ENCODE peak calls at places on chromosomes 5 and 9, in eight cellular contexts. One of them, this sample, is unnamed.

GRCh38 chr5:111685969-111686368 is 71.0 kb downstream of the NREP start:
- DNase-seq in IMR-90: no peak
- DNase-seq in A549: peak; percentile 9
- DNase-seq in naive thymus-derived CD4-positive, alpha-beta T cell: no peak
- DNase-seq in SK-N-SH: no peak
- DNase-seq in tibial nerve: no peak
- DNase-seq in thyroid gland: no peak
- DNase-seq in suprapubic skin: no peak
- DNase-seq in this sample: no peak

GRCh38 chr5:17316973-17317459 is 99.6 kb downstream of the BASP1 start:
- DNase-seq in A549: no peak
- DNase-seq in suprapubic skin: no peak
- DNase-seq in IMR-90: peak; percentile 23
- DNase-seq in naive thymus-derived CD4-positive, alpha-beta T cell: no peak
- DNase-seq in thyroid gland: no peak
- DNase-seq in tibial nerve: no peak
- DNase-seq in SK-N-SH: no peak
- DNase-seq in this sample: no peak

GRCh38 chr5:107615173-107615856 is 55.4 kb downstream of the EFNA5 start:
- DNase-seq in A549: no peak
- DNase-seq in IMR-90: no peak
- DNase-seq in thyroid gland: no peak
- DNase-seq in SK-N-SH: peak; percentile 39
- DNase-seq in tibial nerve: no peak
- DNase-seq in suprapubic skin: no peak
- DNase-seq in naive thymus-derived CD4-positive, alpha-beta T cell: no peak
- DNase-seq in this sample: peak; percentile 10

GRCh38 chr9:33161011-33161588 is 6.0 kb downstream of the B4GALT1 start:
- DNase-seq in suprapubic skin: peak; percentile 82
- DNase-seq in thyroid gland: peak; percentile 90
- DNase-seq in SK-N-SH: peak; percentile 62
- DNase-seq in A549: peak; percentile 82
- DNase-seq in tibial nerve: peak; percentile 36
- DNase-seq in naive thymus-derived CD4-positive, alpha-beta T cell: no peak
- DNase-seq in IMR-90: peak; percentile 98
- DNase-seq in this sample: peak; percentile 88

GRCh38 chr5:88923623-88924619 is 40.9 kb upstream of the MEF2C start:
- DNase-seq in tibial nerve: no peak
- DNase-seq in IMR-90: no peak
- DNase-seq in naive thymus-derived CD4-positive, alpha-beta T cell: no peak
- DNase-seq in thyroid gland: no peak
- DNase-seq in suprapubic skin: no peak
- DNase-seq in A549: no peak
- DNase-seq in SK-N-SH: no peak
- DNase-seq in this sample: no peak

GRCh38 chr5:81014348-81014747 is 54.2 kb downstream of the RASGRF2 start:
- DNase-seq in suprapubic skin: no peak
- DNase-seq in tibial nerve: no peak
- DNase-seq in A549: no peak
- DNase-seq in naive thymus-derived CD4-positive, alpha-beta T cell: no peak
- DNase-seq in SK-N-SH: no peak
- DNase-seq in IMR-90: no peak
- DNase-seq in thyroid gland: no peak
- DNase-seq in this sample: no peak

GRCh38 chr5:157290981-157291711 is 25.2 kb downstream of the CYFIP2 start:
- DNase-seq in naive thymus-derived CD4-positive, alpha-beta T cell: no peak
- DNase-seq in A549: peak; percentile 54
- DNase-seq in suprapubic skin: no peak
- DNase-seq in thyroid gland: peak; percentile 31
- DNase-seq in tibial nerve: no peak
- DNase-seq in SK-N-SH: no peak
- DNase-seq in IMR-90: no peak
- DNase-seq in this sample: no peak

GRCh38 chr5:136446565-136446964 is 81.2 kb upstream of the TRPC7 start:
- DNase-seq in SK-N-SH: no peak
- DNase-seq in suprapubic skin: no peak
- DNase-seq in IMR-90: no peak
- DNase-seq in A549: no peak
- DNase-seq in naive thymus-derived CD4-positive, alpha-beta T cell: no peak
- DNase-seq in thyroid gland: no peak
- DNase-seq in tibial nerve: no peak
- DNase-seq in this sample: no peak

GRCh38 chr9:132984202-132985062 is 5.9 kb downstream of the GFI1B start:
- DNase-seq in A549: no peak
- DNase-seq in thyroid gland: no peak
- DNase-seq in suprapubic skin: no peak
- DNase-seq in IMR-90: no peak
- DNase-seq in tibial nerve: no peak
- DNase-seq in SK-N-SH: no peak
- DNase-seq in naive thymus-derived CD4-positive, alpha-beta T cell: no peak
- DNase-seq in this sample: no peak

GRCh38 chr9:68653141-68653595 is 51.9 kb upstream of the PIP5K1B start:
- DNase-seq in SK-N-SH: no peak
- DNase-seq in naive thymus-derived CD4-positive, alpha-beta T cell: no peak
- DNase-seq in thyroid gland: no peak
- DNase-seq in suprapubic skin: no peak
- DNase-seq in A549: no peak
- DNase-seq in IMR-90: no peak
- DNase-seq in tibial nerve: no peak
- DNase-seq in this sample: no peak

GRCh38 chr5:77143998-77144836 is 57.1 kb upstream of the ZBED3 start:
- DNase-seq in tibial nerve: peak; percentile 64
- DNase-seq in SK-N-SH: peak; percentile 64
- DNase-seq in naive thymus-derived CD4-positive, alpha-beta T cell: peak; percentile 60
- DNase-seq in suprapubic skin: peak; percentile 80
- DNase-seq in IMR-90: peak; percentile 79
- DNase-seq in A549: peak; percentile 55
- DNase-seq in thyroid gland: peak; percentile 83
- DNase-seq in this sample: peak; percentile 69

GRCh38 chr5:57173026-57173317 is 887 bp upstream of the GPBP1 start:
- DNase-seq in SK-N-SH: no peak
- DNase-seq in IMR-90: no peak
- DNase-seq in naive thymus-derived CD4-positive, alpha-beta T cell: peak; percentile 24
- DNase-seq in tibial nerve: peak; percentile 44
- DNase-seq in suprapubic skin: peak; percentile 83
- DNase-seq in A549: no peak
- DNase-seq in thyroid gland: no peak
- DNase-seq in this sample: no peak

GRCh38 chr9:110880123-110880522 is 158.1 kb downstream of the LPAR1 start:
- DNase-seq in A549: no peak
- DNase-seq in IMR-90: peak; percentile 91
- DNase-seq in tibial nerve: peak; percentile 47
- DNase-seq in SK-N-SH: no peak
- DNase-seq in thyroid gland: no peak
- DNase-seq in suprapubic skin: no peak
- DNase-seq in naive thymus-derived CD4-positive, alpha-beta T cell: no peak
- DNase-seq in this sample: no peak

GRCh38 chr9:81724242-81724889 is 35.0 kb upstream of the TLE1 start:
- DNase-seq in tibial nerve: no peak
- DNase-seq in suprapubic skin: no peak
- DNase-seq in IMR-90: peak; percentile 5
- DNase-seq in naive thymus-derived CD4-positive, alpha-beta T cell: no peak
- DNase-seq in thyroid gland: no peak
- DNase-seq in SK-N-SH: no peak
- DNase-seq in A549: no peak
- DNase-seq in this sample: no peak

GRCh38 chr5:170265527-170265926 is 32.0 kb downstream of the LCP2 start:
- DNase-seq in suprapubic skin: peak; percentile 72
- DNase-seq in thyroid gland: no peak
- DNase-seq in SK-N-SH: no peak
- DNase-seq in A549: no peak
- DNase-seq in naive thymus-derived CD4-positive, alpha-beta T cell: no peak
- DNase-seq in IMR-90: no peak
- DNase-seq in tibial nerve: peak; percentile 60
- DNase-seq in this sample: no peak

GRCh38 chr5:164013077-164013670 is 507.8 kb downstream of the MAT2B start:
- DNase-seq in thyroid gland: peak; percentile 53
- DNase-seq in tibial nerve: peak; percentile 55
- DNase-seq in SK-N-SH: peak; percentile 27
- DNase-seq in IMR-90: peak; percentile 86
- DNase-seq in A549: peak; percentile 11
- DNase-seq in naive thymus-derived CD4-positive, alpha-beta T cell: no peak
- DNase-seq in suprapubic skin: no peak
- DNase-seq in this sample: peak; percentile 63

GRCh38 chr5:135008981-135009735 is 24.9 kb downstream of the PITX1 start:
- DNase-seq in thyroid gland: no peak
- DNase-seq in tibial nerve: no peak
- DNase-seq in IMR-90: no peak
- DNase-seq in A549: no peak
- DNase-seq in suprapubic skin: no peak
- DNase-seq in naive thymus-derived CD4-positive, alpha-beta T cell: no peak
- DNase-seq in SK-N-SH: peak; percentile 3
- DNase-seq in this sample: no peak

GRCh38 chr5:32450952-32451351 is 6.4 kb upstream of the ZFR start:
- DNase-seq in A549: peak; percentile 20
- DNase-seq in tibial nerve: no peak
- DNase-seq in IMR-90: no peak
- DNase-seq in naive thymus-derived CD4-positive, alpha-beta T cell: no peak
- DNase-seq in thyroid gland: no peak
- DNase-seq in SK-N-SH: no peak
- DNase-seq in suprapubic skin: no peak
- DNase-seq in this sample: no peak

DNA sequence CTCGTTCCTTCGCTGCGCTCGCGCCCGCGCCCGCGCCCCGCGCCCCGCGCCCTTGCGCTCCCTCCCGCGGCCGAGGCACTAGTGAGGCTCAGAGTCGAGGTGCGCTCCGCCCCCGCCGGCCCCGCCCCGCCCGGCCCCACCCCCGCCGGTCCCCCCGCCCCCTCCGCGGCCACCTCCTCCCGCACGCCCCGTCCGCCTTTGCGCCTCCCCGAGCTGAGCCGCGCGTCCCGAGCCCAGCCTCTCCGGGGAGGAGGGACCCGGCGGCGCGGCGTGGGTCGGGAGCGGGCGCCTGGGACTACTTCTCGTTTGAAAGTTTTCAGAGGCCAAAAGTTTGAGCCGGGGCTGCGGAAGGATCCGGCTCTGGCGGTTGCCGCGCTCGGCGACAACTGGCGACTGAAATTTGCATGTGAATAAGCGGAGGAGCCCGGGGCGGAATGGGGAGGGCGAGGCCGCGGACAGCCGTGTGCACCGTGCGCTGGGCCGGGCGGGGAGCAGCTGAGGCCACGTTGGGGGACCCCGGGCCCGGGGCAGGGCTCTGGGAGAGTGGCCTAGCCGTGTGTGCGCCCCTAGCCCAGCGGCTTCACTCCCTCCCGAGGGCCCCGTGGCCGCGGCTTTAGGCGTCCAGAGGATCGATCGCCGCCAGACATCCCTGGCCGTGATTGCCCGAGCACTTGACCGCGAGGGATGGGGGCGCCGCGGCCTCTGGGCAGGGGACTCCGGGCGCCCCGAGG is at the start of gene NOTCH1:
- DNase-seq in SK-N-SH: peak; percentile 88
- DNase-seq in naive thymus-derived CD4-positive, alpha-beta T cell: peak; percentile 86
- DNase-seq in tibial nerve: peak; percentile 69
- DNase-seq in suprapubic skin: peak; percentile 94
- DNase-seq in IMR-90: peak; percentile 87
- DNase-seq in A549: peak; percentile 85
- DNase-seq in thyroid gland: peak; percentile 93
- DNase-seq in this sample: peak; percentile 91
- H3K4me1 ChIP-seq in SK-N-SH: peaks cover 30% of the 10 kb centered on the region
- H3K4me1 ChIP-seq in naive thymus-derived CD4-positive, alpha-beta T cell: peaks cover 32% of the 10 kb centered on the region
- H3K4me1 ChIP-seq in tibial nerve: no peaks in the 10 kb centered on the region
- H3K4me1 ChIP-seq in suprapubic skin: peaks cover 67% of the 10 kb centered on the region
- H3K4me1 ChIP-seq in IMR-90: peaks cover 30% of the 10 kb centered on the region
- H3K4me1 ChIP-seq in A549: peaks cover 37% of the 10 kb centered on the region
- H3K4me1 ChIP-seq in thyroid gland: peaks cover 42% of the 10 kb centered on the region
- H3K4me1 ChIP-seq in this sample: peaks cover 34% of the 10 kb centered on the region

DNA sequence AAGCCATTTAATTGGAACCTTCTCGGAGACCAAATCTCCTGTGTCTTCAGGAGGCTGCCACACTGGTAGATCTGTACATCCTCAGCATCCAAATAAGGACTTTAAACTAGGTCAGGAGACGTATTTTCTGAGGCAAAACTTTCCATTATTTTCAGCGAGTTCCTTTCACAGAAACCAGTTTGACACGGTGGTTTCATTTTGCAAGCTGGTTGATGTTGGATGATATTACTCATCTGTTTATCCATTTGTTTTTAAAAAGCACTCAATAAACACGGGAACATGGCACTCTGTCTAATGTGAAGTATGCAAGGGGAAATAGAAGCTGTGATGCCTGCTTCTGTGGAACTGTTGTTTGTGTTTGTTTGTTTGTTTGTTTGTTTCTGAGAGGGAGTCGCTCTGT is 199.6 kb downstream of the ERCC6L2 start:
- DNase-seq in SK-N-SH: no peak
- DNase-seq in A549: no peak
- DNase-seq in naive thymus-derived CD4-positive, alpha-beta T cell: no peak
- DNase-seq in thyroid gland: no peak
- DNase-seq in suprapubic skin: no peak
- DNase-seq in IMR-90: no peak
- DNase-seq in tibial nerve: no peak
- DNase-seq in this sample: no peak
- H3K27ac ChIP-seq in SK-N-SH: no peak overlapping the region
- H3K27ac ChIP-seq in A549: no peak overlapping the region
- H3K27ac ChIP-seq in naive thymus-derived CD4-positive, alpha-beta T cell: no peak overlapping the region
- H3K27ac ChIP-seq in thyroid gland: no peak overlapping the region
- H3K27ac ChIP-seq in suprapubic skin: no peak overlapping the region
- H3K27ac ChIP-seq in IMR-90: no peak overlapping the region
- H3K27ac ChIP-seq in tibial nerve: no peak overlapping the region
- H3K27ac ChIP-seq in this sample: peak overlapping the region; percentile 62

GRCh38 chr5:95907740-95908706 is 53.6 kb downstream of the ELL2 start:
- DNase-seq in naive thymus-derived CD4-positive, alpha-beta T cell: no peak
- DNase-seq in SK-N-SH: no peak
- DNase-seq in thyroid gland: no peak
- DNase-seq in IMR-90: no peak
- DNase-seq in tibial nerve: no peak
- DNase-seq in A549: no peak
- DNase-seq in suprapubic skin: no peak
- DNase-seq in this sample: no peak
- H3K4me1 ChIP-seq in naive thymus-derived CD4-positive, alpha-beta T cell: no peaks in the 10 kb centered on the region
- H3K4me1 ChIP-seq in SK-N-SH: no peaks in the 10 kb centered on the region
- H3K4me1 ChIP-seq in thyroid gland: peaks cover 15% of the 10 kb centered on the region
- H3K4me1 ChIP-seq in IMR-90: peaks cover 27% of the 10 kb centered on the region
- H3K4me1 ChIP-seq in tibial nerve: no peaks in the 10 kb centered on the region
- H3K4me1 ChIP-seq in A549: peaks cover 6% of the 10 kb centered on the region
- H3K4me1 ChIP-seq in suprapubic skin: peaks cover 2% of the 10 kb centered on the region
- H3K4me1 ChIP-seq in this sample: peaks cover 5% of the 10 kb centered on the region

GRCh38 chr5:83899351-83899970 is 178.8 kb upstream of the HAPLN1 start:
- DNase-seq in IMR-90: peak; percentile 67
- DNase-seq in suprapubic skin: no peak
- DNase-seq in naive thymus-derived CD4-positive, alpha-beta T cell: no peak
- DNase-seq in tibial nerve: no peak
- DNase-seq in SK-N-SH: no peak
- DNase-seq in thyroid gland: no peak
- DNase-seq in A549: no peak
- DNase-seq in this sample: no peak
- H3K27ac ChIP-seq in IMR-90: no peak overlapping the region
- H3K27ac ChIP-seq in suprapubic skin: no peak overlapping the region
- H3K27ac ChIP-seq in naive thymus-derived CD4-positive, alpha-beta T cell: no peak overlapping the region
- H3K27ac ChIP-seq in tibial nerve: no peak overlapping the region
- H3K27ac ChIP-seq in SK-N-SH: peak overlapping the region; percentile 51
- H3K27ac ChIP-seq in thyroid gland: no peak overlapping the region
- H3K27ac ChIP-seq in A549: no peak overlapping the region
- H3K27ac ChIP-seq in this sample: no peak overlapping the region

GRCh38 chr5:172768098-172768572 is 2.9 kb downstream of the DUSP1 start:
- DNase-seq in thyroid gland: no peak
- DNase-seq in tibial nerve: no peak
- DNase-seq in SK-N-SH: no peak
- DNase-seq in naive thymus-derived CD4-positive, alpha-beta T cell: no peak
- DNase-seq in suprapubic skin: no peak
- DNase-seq in A549: no peak
- DNase-seq in IMR-90: no peak
- DNase-seq in this sample: peak; percentile 54
- H3K4me1 ChIP-seq in thyroid gland: peaks cover 36% of the 10 kb centered on the region
- H3K4me1 ChIP-seq in tibial nerve: no peaks in the 10 kb centered on the region
- H3K4me1 ChIP-seq in SK-N-SH: peaks cover 46% of the 10 kb centered on the region
- H3K4me1 ChIP-seq in naive thymus-derived CD4-positive, alpha-beta T cell: peaks cover 32% of the 10 kb centered on the region
- H3K4me1 ChIP-seq in suprapubic skin: peaks cover 55% of the 10 kb centered on the region
- H3K4me1 ChIP-seq in A549: peaks cover 25% of the 10 kb centered on the region
- H3K4me1 ChIP-seq in IMR-90: peaks cover 8% of the 10 kb centered on the region
- H3K4me1 ChIP-seq in this sample: peaks cover 53% of the 10 kb centered on the region

This sample was measured in SJSA1.